ENCODE peak calls at places on chromosome 19, in ten cellular contexts. One of them, this sample, is unnamed.

GRCh38 chr19:43439183-43440063 is 24.7 kb downstream of the TEX101 start:
- DNase-seq in stimulated activated CD8-positive, alpha-beta memory T cell treated with anti-CD3 and anti-CD28 coated beads, Interleukin-4, amount 100 ng/mL, for 1 hour: peak
- DNase-seq in fibroblast of lung: peak
- DNase-seq in H9: no peak
- DNase-seq in left cardiac atrium: no peak
- DNase-seq in memory B cell: no peak
- DNase-seq in SW 1271: peak
- DNase-seq in neuronal stem cell: no peak
- DNase-seq in stimulated activated CD4-positive, alpha-beta T cell treated with anti-CD3 and anti-CD28 coated beads, Interleukin-2, amount 100 ng/mL, for 48 hours: no peak
- DNase-seq in activated T-helper 1 cell treated with Interleukin-2 at 50 U/mL for 16 hours: peak
- DNase-seq in this sample: no peak

GRCh38 chr19:3113100-3114017 is 19.2 kb downstream of the GNA11 start:
- DNase-seq in stimulated activated CD8-positive, alpha-beta memory T cell treated with anti-CD3 and anti-CD28 coated beads, Interleukin-4, amount 100 ng/mL, for 1 hour: no peak
- DNase-seq in fibroblast of lung: no peak
- DNase-seq in H9: no peak
- DNase-seq in left cardiac atrium: no peak
- DNase-seq in memory B cell: no peak
- DNase-seq in SW 1271: no peak
- DNase-seq in neuronal stem cell: no peak
- DNase-seq in stimulated activated CD4-positive, alpha-beta T cell treated with anti-CD3 and anti-CD28 coated beads, Interleukin-2, amount 100 ng/mL, for 48 hours: no peak
- DNase-seq in activated T-helper 1 cell treated with Interleukin-2 at 50 U/mL for 16 hours: no peak
- DNase-seq in this sample: no peak

GRCh38 chr19:5260381-5260967 is 80.1 kb downstream of the PTPRS start:
- DNase-seq in stimulated activated CD8-positive, alpha-beta memory T cell treated with anti-CD3 and anti-CD28 coated beads, Interleukin-4, amount 100 ng/mL, for 1 hour: no peak
- DNase-seq in fibroblast of lung: no peak
- DNase-seq in H9: no peak
- DNase-seq in left cardiac atrium: no peak
- DNase-seq in memory B cell: no peak
- DNase-seq in SW 1271: no peak
- DNase-seq in neuronal stem cell: no peak
- DNase-seq in stimulated activated CD4-positive, alpha-beta T cell treated with anti-CD3 and anti-CD28 coated beads, Interleukin-2, amount 100 ng/mL, for 48 hours: no peak
- DNase-seq in activated T-helper 1 cell treated with Interleukin-2 at 50 U/mL for 16 hours: no peak
- DNase-seq in this sample: no peak

GRCh38 chr19:35911790-35912189 is 3.7 kb upstream of the TYROBP start:
- DNase-seq in stimulated activated CD8-positive, alpha-beta memory T cell treated with anti-CD3 and anti-CD28 coated beads, Interleukin-4, amount 100 ng/mL, for 1 hour: no peak
- DNase-seq in fibroblast of lung: peak
- DNase-seq in H9: no peak
- DNase-seq in left cardiac atrium: no peak
- DNase-seq in memory B cell: no peak
- DNase-seq in SW 1271: no peak
- DNase-seq in neuronal stem cell: no peak
- DNase-seq in stimulated activated CD4-positive, alpha-beta T cell treated with anti-CD3 and anti-CD28 coated beads, Interleukin-2, amount 100 ng/mL, for 48 hours: no peak
- DNase-seq in activated T-helper 1 cell treated with Interleukin-2 at 50 U/mL for 16 hours: no peak
- DNase-seq in this sample: no peak

GRCh38 chr19:45294291-45295029 is 28.2 kb downstream of the CKM start:
- DNase-seq in stimulated activated CD8-positive, alpha-beta memory T cell treated with anti-CD3 and anti-CD28 coated beads, Interleukin-4, amount 100 ng/mL, for 1 hour: no peak
- DNase-seq in fibroblast of lung: no peak
- DNase-seq in H9: no peak
- DNase-seq in left cardiac atrium: peak
- DNase-seq in memory B cell: no peak
- DNase-seq in SW 1271: no peak
- DNase-seq in neuronal stem cell: no peak
- DNase-seq in stimulated activated CD4-positive, alpha-beta T cell treated with anti-CD3 and anti-CD28 coated beads, Interleukin-2, amount 100 ng/mL, for 48 hours: no peak
- DNase-seq in activated T-helper 1 cell treated with Interleukin-2 at 50 U/mL for 16 hours: no peak
- DNase-seq in this sample: no peak

GRCh38 chr19:9962623-9963290 is 26.4 kb upstream of the OLFM2 start:
- DNase-seq in stimulated activated CD8-positive, alpha-beta memory T cell treated with anti-CD3 and anti-CD28 coated beads, Interleukin-4, amount 100 ng/mL, for 1 hour: no peak
- DNase-seq in fibroblast of lung: no peak
- DNase-seq in H9: no peak
- DNase-seq in left cardiac atrium: no peak
- DNase-seq in memory B cell: no peak
- DNase-seq in SW 1271: no peak
- DNase-seq in neuronal stem cell: no peak
- DNase-seq in stimulated activated CD4-positive, alpha-beta T cell treated with anti-CD3 and anti-CD28 coated beads, Interleukin-2, amount 100 ng/mL, for 48 hours: no peak
- DNase-seq in activated T-helper 1 cell treated with Interleukin-2 at 50 U/mL for 16 hours: no peak
- DNase-seq in this sample: no peak

GRCh38 chr19:7170983-7171382 is 101.5 kb downstream of the ZNF557 start:
- DNase-seq in stimulated activated CD8-positive, alpha-beta memory T cell treated with anti-CD3 and anti-CD28 coated beads, Interleukin-4, amount 100 ng/mL, for 1 hour: no peak
- DNase-seq in fibroblast of lung: no peak
- DNase-seq in H9: no peak
- DNase-seq in left cardiac atrium: no peak
- DNase-seq in memory B cell: no peak
- DNase-seq in SW 1271: no peak
- DNase-seq in neuronal stem cell: no peak
- DNase-seq in stimulated activated CD4-positive, alpha-beta T cell treated with anti-CD3 and anti-CD28 coated beads, Interleukin-2, amount 100 ng/mL, for 48 hours: no peak
- DNase-seq in activated T-helper 1 cell treated with Interleukin-2 at 50 U/mL for 16 hours: no peak
- DNase-seq in this sample: no peak

GRCh38 chr19:6735181-6735891 is 2.0 kb downstream of the GPR108 start:
- DNase-seq in stimulated activated CD8-positive, alpha-beta memory T cell treated with anti-CD3 and anti-CD28 coated beads, Interleukin-4, amount 100 ng/mL, for 1 hour: no peak
- DNase-seq in fibroblast of lung: no peak
- DNase-seq in H9: no peak
- DNase-seq in left cardiac atrium: no peak
- DNase-seq in memory B cell: no peak
- DNase-seq in SW 1271: no peak
- DNase-seq in neuronal stem cell: no peak
- DNase-seq in stimulated activated CD4-positive, alpha-beta T cell treated with anti-CD3 and anti-CD28 coated beads, Interleukin-2, amount 100 ng/mL, for 48 hours: no peak
- DNase-seq in activated T-helper 1 cell treated with Interleukin-2 at 50 U/mL for 16 hours: no peak
- DNase-seq in this sample: no peak

GRCh38 chr19:18760440-18761383 is 30.4 kb downstream of the COMP start:
- DNase-seq in stimulated activated CD8-positive, alpha-beta memory T cell treated with anti-CD3 and anti-CD28 coated beads, Interleukin-4, amount 100 ng/mL, for 1 hour: no peak
- DNase-seq in fibroblast of lung: no peak
- DNase-seq in H9: no peak
- DNase-seq in left cardiac atrium: no peak
- DNase-seq in memory B cell: no peak
- DNase-seq in SW 1271: no peak
- DNase-seq in neuronal stem cell: no peak
- DNase-seq in stimulated activated CD4-positive, alpha-beta T cell treated with anti-CD3 and anti-CD28 coated beads, Interleukin-2, amount 100 ng/mL, for 48 hours: no peak
- DNase-seq in activated T-helper 1 cell treated with Interleukin-2 at 50 U/mL for 16 hours: no peak
- DNase-seq in this sample: no peak

GRCh38 chr19:52398091-52398461 is 427 bp downstream of the ZNF528 start:
- DNase-seq in stimulated activated CD8-positive, alpha-beta memory T cell treated with anti-CD3 and anti-CD28 coated beads, Interleukin-4, amount 100 ng/mL, for 1 hour: no peak
- DNase-seq in fibroblast of lung: peak
- DNase-seq in H9: no peak
- DNase-seq in left cardiac atrium: no peak
- DNase-seq in memory B cell: no peak
- DNase-seq in SW 1271: no peak
- DNase-seq in neuronal stem cell: no peak
- DNase-seq in stimulated activated CD4-positive, alpha-beta T cell treated with anti-CD3 and anti-CD28 coated beads, Interleukin-2, amount 100 ng/mL, for 48 hours: no peak
- DNase-seq in activated T-helper 1 cell treated with Interleukin-2 at 50 U/mL for 16 hours: no peak
- DNase-seq in this sample: peak

GRCh38 chr19:17246681-17247425 is 1.1 kb upstream of the NR2F6 start:
- DNase-seq in stimulated activated CD8-positive, alpha-beta memory T cell treated with anti-CD3 and anti-CD28 coated beads, Interleukin-4, amount 100 ng/mL, for 1 hour: no peak
- DNase-seq in fibroblast of lung: peak
- DNase-seq in H9: no peak
- DNase-seq in left cardiac atrium: peak
- DNase-seq in memory B cell: no peak
- DNase-seq in SW 1271: no peak
- DNase-seq in neuronal stem cell: no peak
- DNase-seq in stimulated activated CD4-positive, alpha-beta T cell treated with anti-CD3 and anti-CD28 coated beads, Interleukin-2, amount 100 ng/mL, for 48 hours: no peak
- DNase-seq in activated T-helper 1 cell treated with Interleukin-2 at 50 U/mL for 16 hours: no peak
- DNase-seq in this sample: peak

GRCh38 chr19:35033067-35034004 is 3.1 kb downstream of the SCN1B start:
- DNase-seq in stimulated activated CD8-positive, alpha-beta memory T cell treated with anti-CD3 and anti-CD28 coated beads, Interleukin-4, amount 100 ng/mL, for 1 hour: no peak
- DNase-seq in fibroblast of lung: no peak
- DNase-seq in H9: no peak
- DNase-seq in left cardiac atrium: no peak
- DNase-seq in memory B cell: no peak
- DNase-seq in SW 1271: no peak
- DNase-seq in neuronal stem cell: no peak
- DNase-seq in stimulated activated CD4-positive, alpha-beta T cell treated with anti-CD3 and anti-CD28 coated beads, Interleukin-2, amount 100 ng/mL, for 48 hours: no peak
- DNase-seq in activated T-helper 1 cell treated with Interleukin-2 at 50 U/mL for 16 hours: no peak
- DNase-seq in this sample: no peak

GRCh38 chr19:2574971-2575630 is 99.2 kb downstream of the GADD45B start:
- DNase-seq in stimulated activated CD8-positive, alpha-beta memory T cell treated with anti-CD3 and anti-CD28 coated beads, Interleukin-4, amount 100 ng/mL, for 1 hour: no peak
- DNase-seq in fibroblast of lung: no peak
- DNase-seq in H9: no peak
- DNase-seq in left cardiac atrium: no peak
- DNase-seq in memory B cell: no peak
- DNase-seq in SW 1271: no peak
- DNase-seq in neuronal stem cell: no peak
- DNase-seq in stimulated activated CD4-positive, alpha-beta T cell treated with anti-CD3 and anti-CD28 coated beads, Interleukin-2, amount 100 ng/mL, for 48 hours: no peak
- DNase-seq in activated T-helper 1 cell treated with Interleukin-2 at 50 U/mL for 16 hours: no peak
- DNase-seq in this sample: no peak

GRCh38 chr19:8461376-8461775 is 16.6 kb downstream of the HNRNPM start:
- DNase-seq in stimulated activated CD8-positive, alpha-beta memory T cell treated with anti-CD3 and anti-CD28 coated beads, Interleukin-4, amount 100 ng/mL, for 1 hour: no peak
- DNase-seq in fibroblast of lung: no peak
- DNase-seq in H9: no peak
- DNase-seq in left cardiac atrium: no peak
- DNase-seq in memory B cell: no peak
- DNase-seq in SW 1271: no peak
- DNase-seq in neuronal stem cell: no peak
- DNase-seq in stimulated activated CD4-positive, alpha-beta T cell treated with anti-CD3 and anti-CD28 coated beads, Interleukin-2, amount 100 ng/mL, for 48 hours: no peak
- DNase-seq in activated T-helper 1 cell treated with Interleukin-2 at 50 U/mL for 16 hours: no peak
- DNase-seq in this sample: no peak

GRCh38 chr19:3366761-3367571 is 583 bp downstream of the NFIC start:
- DNase-seq in stimulated activated CD8-positive, alpha-beta memory T cell treated with anti-CD3 and anti-CD28 coated beads, Interleukin-4, amount 100 ng/mL, for 1 hour: no peak
- DNase-seq in fibroblast of lung: no peak
- DNase-seq in H9: no peak
- DNase-seq in left cardiac atrium: no peak
- DNase-seq in memory B cell: peak
- DNase-seq in SW 1271: no peak
- DNase-seq in neuronal stem cell: no peak
- DNase-seq in stimulated activated CD4-positive, alpha-beta T cell treated with anti-CD3 and anti-CD28 coated beads, Interleukin-2, amount 100 ng/mL, for 48 hours: no peak
- DNase-seq in activated T-helper 1 cell treated with Interleukin-2 at 50 U/mL for 16 hours: no peak
- DNase-seq in this sample: peak

GRCh38 chr19:3606690-3607289 is at the start of gene TBXA2R:
- DNase-seq in stimulated activated CD8-positive, alpha-beta memory T cell treated with anti-CD3 and anti-CD28 coated beads, Interleukin-4, amount 100 ng/mL, for 1 hour: peak
- DNase-seq in fibroblast of lung: peak
- DNase-seq in H9: peak
- DNase-seq in left cardiac atrium: peak
- DNase-seq in memory B cell: peak
- DNase-seq in SW 1271: peak
- DNase-seq in neuronal stem cell: no peak
- DNase-seq in stimulated activated CD4-positive, alpha-beta T cell treated with anti-CD3 and anti-CD28 coated beads, Interleukin-2, amount 100 ng/mL, for 48 hours: peak
- DNase-seq in activated T-helper 1 cell treated with Interleukin-2 at 50 U/mL for 16 hours: no peak
- DNase-seq in this sample: peak

GRCh38 chr19:40601061-40601973 is at the start of gene LTBP4:
- DNase-seq in stimulated activated CD8-positive, alpha-beta memory T cell treated with anti-CD3 and anti-CD28 coated beads, Interleukin-4, amount 100 ng/mL, for 1 hour: no peak
- DNase-seq in fibroblast of lung: peak
- DNase-seq in H9: peak
- DNase-seq in left cardiac atrium: peak
- DNase-seq in memory B cell: peak
- DNase-seq in SW 1271: no peak
- DNase-seq in neuronal stem cell: no peak
- DNase-seq in stimulated activated CD4-positive, alpha-beta T cell treated with anti-CD3 and anti-CD28 coated beads, Interleukin-2, amount 100 ng/mL, for 48 hours: no peak
- DNase-seq in activated T-helper 1 cell treated with Interleukin-2 at 50 U/mL for 16 hours: peak
- DNase-seq in this sample: no peak

GRCh38 chr19:11256189-11256588 is 6.1 kb downstream of the DOCK6 start:
- DNase-seq in stimulated activated CD8-positive, alpha-beta memory T cell treated with anti-CD3 and anti-CD28 coated beads, Interleukin-4, amount 100 ng/mL, for 1 hour: no peak
- DNase-seq in fibroblast of lung: no peak
- DNase-seq in H9: no peak
- DNase-seq in left cardiac atrium: no peak
- DNase-seq in memory B cell: no peak
- DNase-seq in SW 1271: no peak
- DNase-seq in neuronal stem cell: no peak
- DNase-seq in stimulated activated CD4-positive, alpha-beta T cell treated with anti-CD3 and anti-CD28 coated beads, Interleukin-2, amount 100 ng/mL, for 48 hours: no peak
- DNase-seq in activated T-helper 1 cell treated with Interleukin-2 at 50 U/mL for 16 hours: no peak
- DNase-seq in this sample: no peak

GRCh38 chr19:18987456-18987855 is 45.9 kb downstream of the SUGP2 start:
- DNase-seq in stimulated activated CD8-positive, alpha-beta memory T cell treated with anti-CD3 and anti-CD28 coated beads, Interleukin-4, amount 100 ng/mL, for 1 hour: no peak
- DNase-seq in fibroblast of lung: no peak
- DNase-seq in H9: no peak
- DNase-seq in left cardiac atrium: no peak
- DNase-seq in memory B cell: no peak
- DNase-seq in SW 1271: no peak
- DNase-seq in neuronal stem cell: no peak
- DNase-seq in stimulated activated CD4-positive, alpha-beta T cell treated with anti-CD3 and anti-CD28 coated beads, Interleukin-2, amount 100 ng/mL, for 48 hours: no peak
- DNase-seq in activated T-helper 1 cell treated with Interleukin-2 at 50 U/mL for 16 hours: no peak
- DNase-seq in this sample: no peak

GRCh38 chr19:41587101-41587837 is 11.3 kb downstream of the CEACAM21 start:
- DNase-seq in stimulated activated CD8-positive, alpha-beta memory T cell treated with anti-CD3 and anti-CD28 coated beads, Interleukin-4, amount 100 ng/mL, for 1 hour: no peak
- DNase-seq in fibroblast of lung: no peak
- DNase-seq in H9: no peak
- DNase-seq in left cardiac atrium: no peak
- DNase-seq in memory B cell: no peak
- DNase-seq in SW 1271: no peak
- DNase-seq in neuronal stem cell: no peak
- DNase-seq in stimulated activated CD4-positive, alpha-beta T cell treated with anti-CD3 and anti-CD28 coated beads, Interleukin-2, amount 100 ng/mL, for 48 hours: no peak
- DNase-seq in activated T-helper 1 cell treated with Interleukin-2 at 50 U/mL for 16 hours: no peak
- DNase-seq in this sample: no peak

GRCh38 chr19:18895828-18896341 is at the start of gene CERS1:
- DNase-seq in stimulated activated CD8-positive, alpha-beta memory T cell treated with anti-CD3 and anti-CD28 coated beads, Interleukin-4, amount 100 ng/mL, for 1 hour: no peak
- DNase-seq in fibroblast of lung: peak
- DNase-seq in H9: no peak
- DNase-seq in left cardiac atrium: no peak
- DNase-seq in memory B cell: no peak
- DNase-seq in SW 1271: no peak
- DNase-seq in neuronal stem cell: peak
- DNase-seq in stimulated activated CD4-positive, alpha-beta T cell treated with anti-CD3 and anti-CD28 coated beads, Interleukin-2, amount 100 ng/mL, for 48 hours: no peak
- DNase-seq in activated T-helper 1 cell treated with Interleukin-2 at 50 U/mL for 16 hours: no peak
- DNase-seq in this sample: peak

GRCh38 chr19:8355631-8356402 is 8.1 kb upstream of the ANGPTL4 start:
- DNase-seq in stimulated activated CD8-positive, alpha-beta memory T cell treated with anti-CD3 and anti-CD28 coated beads, Interleukin-4, amount 100 ng/mL, for 1 hour: no peak
- DNase-seq in fibroblast of lung: peak
- DNase-seq in H9: no peak
- DNase-seq in left cardiac atrium: no peak
- DNase-seq in memory B cell: no peak
- DNase-seq in SW 1271: peak
- DNase-seq in neuronal stem cell: no peak
- DNase-seq in stimulated activated CD4-positive, alpha-beta T cell treated with anti-CD3 and anti-CD28 coated beads, Interleukin-2, amount 100 ng/mL, for 48 hours: no peak
- DNase-seq in activated T-helper 1 cell treated with Interleukin-2 at 50 U/mL for 16 hours: no peak
- DNase-seq in this sample: no peak

GRCh38 chr19:6058411-6059201 is 51.7 kb downstream of the RFX2 start:
- DNase-seq in stimulated activated CD8-positive, alpha-beta memory T cell treated with anti-CD3 and anti-CD28 coated beads, Interleukin-4, amount 100 ng/mL, for 1 hour: no peak
- DNase-seq in fibroblast of lung: no peak
- DNase-seq in H9: no peak
- DNase-seq in left cardiac atrium: no peak
- DNase-seq in memory B cell: no peak
- DNase-seq in SW 1271: no peak
- DNase-seq in neuronal stem cell: no peak
- DNase-seq in stimulated activated CD4-positive, alpha-beta T cell treated with anti-CD3 and anti-CD28 coated beads, Interleukin-2, amount 100 ng/mL, for 48 hours: no peak
- DNase-seq in activated T-helper 1 cell treated with Interleukin-2 at 50 U/mL for 16 hours: no peak
- DNase-seq in this sample: no peak

GRCh38 chr19:31110331-31110730 is 238.9 kb downstream of the TSHZ3 start:
- DNase-seq in stimulated activated CD8-positive, alpha-beta memory T cell treated with anti-CD3 and anti-CD28 coated beads, Interleukin-4, amount 100 ng/mL, for 1 hour: no peak
- DNase-seq in fibroblast of lung: peak
- DNase-seq in H9: peak
- DNase-seq in left cardiac atrium: peak
- DNase-seq in memory B cell: no peak
- DNase-seq in SW 1271: no peak
- DNase-seq in neuronal stem cell: no peak
- DNase-seq in stimulated activated CD4-positive, alpha-beta T cell treated with anti-CD3 and anti-CD28 coated beads, Interleukin-2, amount 100 ng/mL, for 48 hours: no peak
- DNase-seq in activated T-helper 1 cell treated with Interleukin-2 at 50 U/mL for 16 hours: no peak
- DNase-seq in this sample: no peak

GRCh38 chr19:55441692-55442321 is 1.3 kb downstream of the SHISA7 start:
- DNase-seq in stimulated activated CD8-positive, alpha-beta memory T cell treated with anti-CD3 and anti-CD28 coated beads, Interleukin-4, amount 100 ng/mL, for 1 hour: no peak
- DNase-seq in fibroblast of lung: no peak
- DNase-seq in H9: peak
- DNase-seq in left cardiac atrium: no peak
- DNase-seq in memory B cell: peak
- DNase-seq in SW 1271: no peak
- DNase-seq in neuronal stem cell: no peak
- DNase-seq in stimulated activated CD4-positive, alpha-beta T cell treated with anti-CD3 and anti-CD28 coated beads, Interleukin-2, amount 100 ng/mL, for 48 hours: no peak
- DNase-seq in activated T-helper 1 cell treated with Interleukin-2 at 50 U/mL for 16 hours: no peak
- DNase-seq in this sample: peak

GRCh38 chr19:10831980-10832658 is 3.9 kb downstream of the TMED1 start:
- DNase-seq in stimulated activated CD8-positive, alpha-beta memory T cell treated with anti-CD3 and anti-CD28 coated beads, Interleukin-4, amount 100 ng/mL, for 1 hour: no peak
- DNase-seq in fibroblast of lung: no peak
- DNase-seq in H9: no peak
- DNase-seq in left cardiac atrium: no peak
- DNase-seq in memory B cell: no peak
- DNase-seq in SW 1271: no peak
- DNase-seq in neuronal stem cell: no peak
- DNase-seq in stimulated activated CD4-positive, alpha-beta T cell treated with anti-CD3 and anti-CD28 coated beads, Interleukin-2, amount 100 ng/mL, for 48 hours: no peak
- DNase-seq in activated T-helper 1 cell treated with Interleukin-2 at 50 U/mL for 16 hours: no peak
- DNase-seq in this sample: no peak

GRCh38 chr19:46378268-46378667 is 31.4 kb downstream of the PPP5C start:
- DNase-seq in stimulated activated CD8-positive, alpha-beta memory T cell treated with anti-CD3 and anti-CD28 coated beads, Interleukin-4, amount 100 ng/mL, for 1 hour: no peak
- DNase-seq in fibroblast of lung: peak
- DNase-seq in H9: no peak
- DNase-seq in left cardiac atrium: no peak
- DNase-seq in memory B cell: no peak
- DNase-seq in SW 1271: no peak
- DNase-seq in neuronal stem cell: no peak
- DNase-seq in stimulated activated CD4-positive, alpha-beta T cell treated with anti-CD3 and anti-CD28 coated beads, Interleukin-2, amount 100 ng/mL, for 48 hours: no peak
- DNase-seq in activated T-helper 1 cell treated with Interleukin-2 at 50 U/mL for 16 hours: no peak
- DNase-seq in this sample: no peak

GRCh38 chr19:4547303-4548237 is 7.7 kb upstream of the LRG1 start:
- DNase-seq in stimulated activated CD8-positive, alpha-beta memory T cell treated with anti-CD3 and anti-CD28 coated beads, Interleukin-4, amount 100 ng/mL, for 1 hour: no peak
- DNase-seq in fibroblast of lung: no peak
- DNase-seq in H9: no peak
- DNase-seq in left cardiac atrium: peak
- DNase-seq in memory B cell: no peak
- DNase-seq in SW 1271: no peak
- DNase-seq in neuronal stem cell: no peak
- DNase-seq in stimulated activated CD4-positive, alpha-beta T cell treated with anti-CD3 and anti-CD28 coated beads, Interleukin-2, amount 100 ng/mL, for 48 hours: no peak
- DNase-seq in activated T-helper 1 cell treated with Interleukin-2 at 50 U/mL for 16 hours: no peak
- DNase-seq in this sample: no peak

This sample was measured in NCI-H146.